ENCODE peak calls at places on chromosomes 3 and 15, in nine cellular contexts. G is SK-N-DZ, Z is WTC11, B is HTR-8/SVneo, R is mesothelial cell of epicardium, F is ELR, J is transverse colon, V is 8988T, L is cerebellar cortex. X is an unnamed sample.

GRCh38 chr3:112984485-112984884 is 6.3 kb upstream of the GTPBP8 start:
- DNase-seq in G (no peak), Z (no peak), B (no peak), R (no peak), F (peak), J (peak), V (no peak), L (no peak), X (no peak)

GRCh38 chr15:99857836-99858235 is 124.6 kb upstream of the LYSMD4 start:
- DNase-seq in G (no peak), Z (no peak), B (no peak), R (no peak), F (no peak), J (no peak), V (no peak), L (no peak), X (no peak)

GRCh38 chr3:99625643-99626414 is 12.6 kb upstream of the COL8A1 start:
- DNase-seq in G (no peak), Z (no peak), B (no peak), R (no peak), F (peak), J (no peak), V (no peak), L (no peak), X (no peak)

GRCh38 chr15:27573800-27574485 is 525.2 kb downstream of the OCA2 start:
- DNase-seq in G (no peak), Z (no peak), B (no peak), R (no peak), F (no peak), J (no peak), V (no peak), L (no peak), X (no peak)

GRCh38 chr3:152586974-152587373 is 248.0 kb upstream of the P2RY1 start:
- DNase-seq in G (no peak), Z (no peak), B (no peak), R (no peak), F (no peak), J (no peak), V (no peak), L (no peak), X (no peak)

GRCh38 chr3:126464093-126464492 is 11.6 kb downstream of the ZXDC start:
- DNase-seq in G (no peak), Z (peak), B (no peak), R (no peak), F (no peak), J (no peak), V (no peak), L (no peak), X (peak)

GRCh38 chr3:197613187-197613586 is 57.4 kb upstream of the BDH1 start:
- DNase-seq in G (no peak), Z (no peak), B (no peak), R (no peak), F (no peak), J (no peak), V (no peak), L (no peak), X (no peak)

GRCh38 chr15:48031466-48031865 is 89.3 kb upstream of the SLC24A5 start:
- DNase-seq in G (peak), Z (no peak), B (no peak), R (no peak), F (no peak), J (no peak), V (no peak), L (no peak), X (no peak)

GRCh38 chr15:73596214-73596613 is 37.0 kb downstream of the NPTN start:
- DNase-seq in G (no peak), Z (no peak), B (no peak), R (no peak), F (no peak), J (no peak), V (no peak), L (no peak), X (no peak)

GRCh38 chr3:45227946-45228345 is 1.9 kb upstream of the TMEM158 start:
- DNase-seq in G (no peak), Z (peak), B (no peak), R (no peak), F (no peak), J (no peak), V (no peak), L (no peak), X (peak)

GRCh38 chr3:68352031-68352430 is 580.3 kb downstream of the TAFA4 start:
- DNase-seq in G (no peak), Z (no peak), B (no peak), R (no peak), F (no peak), J (no peak), V (no peak), L (no peak), X (no peak)

GRCh38 chr3:139043554-139044365 is 932 bp downstream of the PRR23C start:
- DNase-seq in G (no peak), Z (no peak), B (no peak), R (no peak), F (no peak), J (no peak), V (no peak), L (no peak), X (no peak)

GRCh38 chr15:70559223-70559823 is 204.0 kb downstream of the UACA start:
- DNase-seq in G (no peak), Z (no peak), B (no peak), R (no peak), F (peak), J (peak), V (no peak), L (no peak), X (peak)

GRCh38 chr15:80155001-80155377 is 2.2 kb downstream of the FAH start:
- DNase-seq in G (no peak), Z (no peak), B (no peak), R (no peak), F (no peak), J (no peak), V (no peak), L (no peak), X (no peak)